ENCODE peak calls at places on chromosomes 12 and 14, in ten cellular contexts. W is Calu3; V is AG10803; J is kidney; D is B cell; M is adrenal gland; R is hepatocyte; F is CD8-positive, alpha-beta T cell; B is left lung; A is WTC11. L is an unnamed sample.

GRCh38 chr14:89418976-89419375 is 1.9 kb upstream of the FOXN3 start:
- DNase-seq in W (no peak), V (no peak), B (no peak), A (no peak), D (no peak), F (no peak), M (no peak), R (no peak), J (no peak), L (no peak)

GRCh38 chr12:50283924-50284236 is 560 bp upstream of the LIMA1 start:
- DNase-seq in V (peak; percentile 43), F (no peak), M (peak; percentile 34), R (no peak), J (no peak), B (no peak), A (no peak), D (no peak), W (no peak), L (peak; percentile 38)

GRCh38 chr14:25095784-25096390 is 45.9 kb upstream of the STXBP6 start:
- DNase-seq in V (no peak), M (no peak), D (no peak), F (no peak), J (no peak), B (no peak), A (no peak), W (no peak), R (no peak), L (no peak)

GRCh38 chr12:88419794-88420193 is 160.5 kb downstream of the KITLG start:
- DNase-seq in W (no peak), R (no peak), V (peak; percentile 86), F (no peak), M (no peak), A (no peak), B (no peak), J (no peak), D (no peak), L (peak; percentile 48)

GRCh38 chr12:42564540-42564939 is 25.0 kb downstream of the PRICKLE1 start:
- DNase-seq in W (no peak), J (no peak), R (no peak), F (no peak), D (no peak), V (peak; percentile 90), M (no peak), A (no peak), B (no peak), L (peak; percentile 73)

GRCh38 chr12:115470977-115471376 is 787.0 kb upstream of the TBX3 start:
- DNase-seq in B (no peak), A (no peak), W (no peak), R (no peak), M (no peak), V (no peak), F (no peak), J (no peak), D (no peak), L (no peak)

GRCh38 chr12:93461503-93461902 is 5.8 kb upstream of the MRPL42 start:
- DNase-seq in F (no peak), D (no peak), W (no peak), R (no peak), B (no peak), J (no peak), V (no peak), M (no peak), A (no peak), L (peak; percentile 23)

GRCh38 chr14:96103075-96103474 is 63.9 kb downstream of the C14orf132 start:
- DNase-seq in D (no peak), F (no peak), M (no peak), A (no peak), J (no peak), B (no peak), V (no peak), R (no peak), W (no peak), L (no peak)

GRCh38 chr12:62849398-62849797 is 85.6 kb downstream of the PPM1H start:
- DNase-seq in D (no peak), J (no peak), W (no peak), R (no peak), F (no peak), A (no peak), M (no peak), V (no peak), B (no peak), L (no peak)

GRCh38 chr12:62846506-62846905 is 88.4 kb downstream of the PPM1H start:
- DNase-seq in R (no peak), V (peak; percentile 72), F (no peak), J (no peak), B (no peak), D (no peak), A (no peak), W (no peak), M (no peak), L (peak; percentile 91)

GRCh38 chr12:62847709-62848108 is 87.2 kb downstream of the PPM1H start:
- DNase-seq in A (no peak), F (no peak), B (no peak), D (no peak), M (no peak), W (no peak), J (no peak), V (no peak), R (no peak), L (peak; percentile 45)

GRCh38 chr12:62844915-62845314 is 90.0 kb downstream of the PPM1H start:
- DNase-seq in D (no peak), R (no peak), B (no peak), J (no peak), V (no peak), W (no peak), F (no peak), M (no peak), A (no peak), L (no peak)

DNA sequence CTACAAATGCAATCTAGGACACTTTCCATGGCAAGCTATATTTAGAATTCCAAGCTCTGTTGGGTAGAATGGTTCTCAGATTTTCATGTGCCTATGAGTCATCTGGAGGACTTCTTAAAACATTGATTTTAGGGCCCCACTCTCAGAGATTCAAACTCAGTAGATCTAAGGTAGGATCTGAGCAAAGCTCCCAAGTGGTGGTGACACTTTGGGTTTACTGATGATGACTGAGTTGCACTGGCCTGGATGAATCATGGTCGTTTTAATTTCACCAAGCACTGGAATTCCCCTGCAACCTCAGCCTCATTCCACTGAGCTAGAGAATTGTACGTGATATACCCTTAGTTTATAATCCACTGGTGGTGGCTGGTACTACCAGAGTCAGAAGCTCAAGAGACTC is 86.5 kb downstream of the PPM1H start:
- DNase-seq in V (peak; percentile 66), W (peak; percentile 43), A (no peak), D (no peak), B (no peak), R (no peak), M (no peak), J (no peak), F (no peak), L (peak; percentile 91)
- TF ChIP-seq CTCF in V (no peak), W (no peak), A (no peak), D (no peak), B (no peak), R (no peak), M (no peak), J (no peak), F (no peak), L (no peak)

GRCh38 chr12:86170051-86170450 is 86.1 kb downstream of the MGAT4C start:
- DNase-seq in F (no peak), B (no peak), V (no peak), M (no peak), D (no peak), J (no peak), A (no peak), R (no peak), W (no peak), L (peak; percentile 55)
- TF ChIP-seq CTCF in F (no peak), B (no peak), V (no peak), M (no peak), D (no peak), J (no peak), A (no peak), R (no peak), W (no peak), L (no peak)

GRCh38 chr12:48856379-48856778 is 4.4 kb upstream of the DDX23 start:
- DNase-seq in B (no peak), R (no peak), F (no peak), D (no peak), V (no peak), A (no peak), J (no peak), W (no peak), M (no peak), L (no peak)

GRCh38 chr12:48853228-48853688 is 1.3 kb upstream of the DDX23 start:
- DNase-seq in R (peak; percentile 92), J (peak; percentile 76), B (no peak), V (peak; percentile 85), F (peak; percentile 84), D (peak; percentile 84), M (peak; percentile 89), W (peak; percentile 77), A (peak; percentile 91), L (peak; percentile 95)

GRCh38 chr12:48854488-48854887 is 2.5 kb upstream of the DDX23 start:
- DNase-seq in F (no peak), J (no peak), R (no peak), D (no peak), M (no peak), W (no peak), A (no peak), V (no peak), B (no peak), L (no peak)

GRCh38 chr12:48851883-48852733 is at the start of gene DDX23:
- DNase-seq in A (peak; percentile 93), R (peak; percentile 97), M (peak; percentile 93), J (peak; percentile 98), V (peak; percentile 97), F (peak; percentile 87), W (peak; percentile 87), D (peak; percentile 95), B (peak; percentile 96), L (peak; percentile 99)

GRCh38 chr12:48852734-48853168 is 788 bp upstream of the DDX23 start:
- DNase-seq in D (no peak), R (no peak), V (peak; percentile 7), W (no peak), A (no peak), F (no peak), B (no peak), M (no peak), J (no peak), L (no peak)
- TF ChIP-seq CTCF in D (no peak), R (no peak), V (no peak), W (no peak), A (no peak), F (no peak), B (no peak), M (no peak), J (no peak), L (no peak)

GRCh38 chr12:48998497-48999353 is 450 bp downstream of the DDN start:
- DNase-seq in D (no peak), A (no peak), R (peak; percentile 46), V (no peak), F (no peak), W (peak; percentile 17), M (no peak), J (no peak), B (no peak), L (no peak)

GRCh38 chr12:48999371-49000131 is at the start of gene DDN:
- DNase-seq in B (peak; percentile 83), W (no peak), D (no peak), M (no peak), V (peak; percentile 20), R (peak; percentile 65), J (no peak), A (no peak), F (no peak), L (peak; percentile 55)

GRCh38 chr12:48996794-48997718 is 2.1 kb downstream of the DDN start:
- DNase-seq in W (peak; percentile 57), M (peak; percentile 70), B (peak; percentile 94), A (peak; percentile 85), J (peak; percentile 91), D (peak; percentile 76), V (peak; percentile 65), R (peak; percentile 92), F (no peak), L (peak; percentile 79)

GRCh38 chr12:49000346-49000745 is 1.2 kb upstream of the DDN start:
- DNase-seq in R (no peak), M (no peak), F (no peak), D (no peak), W (no peak), J (no peak), B (no peak), V (no peak), A (no peak), L (no peak)

GRCh38 chr12:48997719-48998496 is 1.3 kb downstream of the DDN start:
- DNase-seq in B (peak; percentile 88), D (peak; percentile 56), J (no peak), F (no peak), A (no peak), R (peak; percentile 65), V (no peak), W (peak; percentile 28), M (no peak), L (no peak)
- TF ChIP-seq CTCF in B (no peak), D (no peak), J (no peak), F (no peak), A (no peak), R (no peak), V (no peak), W (no peak), M (no peak), L (no peak)

L was measured in choroid plexus epithelial cell.